ENCODE peak calls at places on chromosome 15, in four cellular contexts. H is ovary, I is esophagus muscularis mucosa, U is psoas muscle. G is an unnamed sample.

GRCh38 chr15:101642361-101642760 is 9.8 kb downstream of the TM2D3 start:
- DNase-seq in U (no peak), I (no peak), H (no peak), G (no peak)

GRCh38 chr15:26449296-26449695 is 323.6 kb downstream of the GABRB3 start:
- DNase-seq in H (no peak), U (no peak), I (no peak), G (no peak)

GRCh38 chr15:31164573-31164912 is 63.0 kb upstream of the TRPM1 start:
- DNase-seq in I (no peak), U (no peak), H (no peak), G (no peak)

GRCh38 chr15:63056843-63057242 is 14.3 kb downstream of the TPM1 start:
- DNase-seq in I (no peak), H (peak; percentile 89), U (peak; percentile 47), G (no peak)

GRCh38 chr15:31459011-31459748 is 132.5 kb downstream of the KLF13 start:
- DNase-seq in I (no peak), U (no peak), H (no peak), G (no peak)

GRCh38 chr15:101489236-101489632 is 273 bp downstream of the PCSK6 start:
- DNase-seq in U (peak; percentile 69), I (no peak), H (peak; percentile 60), G (peak; percentile 85)

GRCh38 chr15:62391565-62392262 is 226.6 kb upstream of the C2CD4B start:
- DNase-seq in I (no peak), U (peak; percentile 72), H (peak; percentile 80), G (peak; percentile 56)

GRCh38 chr15:52427804-52428203 is 100.9 kb downstream of the MYO5A start:
- DNase-seq in I (no peak), U (peak; percentile 32), H (peak; percentile 48), G (no peak)

GRCh38 chr15:83106994-83107840 is at the start of gene TM6SF1:
- DNase-seq in I (no peak), H (no peak), U (peak; percentile 58), G (no peak)

GRCh38 chr15:91898843-91899242 is 45.3 kb downstream of the SLCO3A1 start:
- DNase-seq in H (no peak), U (no peak), I (no peak), G (no peak)
- H3K4me1 ChIP-seq in H (peaks cover 2% of the 10 kb centered on the region), U (peaks cover 10% of the 10 kb centered on the region), I (no peaks in the 10 kb centered on the region), G (no peaks in the 10 kb centered on the region)

GRCh38 chr15:36432162-36432561 is 147.3 kb upstream of the CDIN1 start:
- DNase-seq in I (no peak), U (no peak), H (no peak), G (no peak)

GRCh38 chr15:36429707-36430106 is 149.7 kb upstream of the CDIN1 start:
- DNase-seq in U (no peak), H (no peak), I (no peak), G (no peak)

GRCh38 chr15:36428102-36428845 is 151.2 kb upstream of the CDIN1 start:
- DNase-seq in I (no peak), H (no peak), U (no peak), G (no peak)

GRCh38 chr15:36430280-36430679 is 149.1 kb upstream of the CDIN1 start:
- DNase-seq in I (no peak), H (no peak), U (no peak), G (no peak)

GRCh38 chr15:36430721-36431265 is 148.6 kb upstream of the CDIN1 start:
- DNase-seq in U (no peak), H (no peak), I (no peak), G (no peak)
- H3K4me1 ChIP-seq in U (no peaks in the 10 kb centered on the region), H (no peaks in the 10 kb centered on the region), I (no peaks in the 10 kb centered on the region), G (no peaks in the 10 kb centered on the region)

GRCh38 chr15:90598679-90599078 is 69.0 kb downstream of the CRTC3 start:
- DNase-seq in H (no peak), I (no peak), U (no peak), G (no peak)

GRCh38 chr15:90596943-90597342 is 67.2 kb downstream of the CRTC3 start:
- DNase-seq in U (no peak), H (no peak), I (no peak), G (no peak)

GRCh38 chr15:90599116-90599515 is 69.4 kb downstream of the CRTC3 start:
- DNase-seq in I (no peak), U (no peak), H (no peak), G (no peak)

GRCh38 chr15:90598053-90598577 is 68.4 kb downstream of the CRTC3 start:
- DNase-seq in H (peak; percentile 68), U (peak; percentile 44), I (no peak), G (no peak)

DNA sequence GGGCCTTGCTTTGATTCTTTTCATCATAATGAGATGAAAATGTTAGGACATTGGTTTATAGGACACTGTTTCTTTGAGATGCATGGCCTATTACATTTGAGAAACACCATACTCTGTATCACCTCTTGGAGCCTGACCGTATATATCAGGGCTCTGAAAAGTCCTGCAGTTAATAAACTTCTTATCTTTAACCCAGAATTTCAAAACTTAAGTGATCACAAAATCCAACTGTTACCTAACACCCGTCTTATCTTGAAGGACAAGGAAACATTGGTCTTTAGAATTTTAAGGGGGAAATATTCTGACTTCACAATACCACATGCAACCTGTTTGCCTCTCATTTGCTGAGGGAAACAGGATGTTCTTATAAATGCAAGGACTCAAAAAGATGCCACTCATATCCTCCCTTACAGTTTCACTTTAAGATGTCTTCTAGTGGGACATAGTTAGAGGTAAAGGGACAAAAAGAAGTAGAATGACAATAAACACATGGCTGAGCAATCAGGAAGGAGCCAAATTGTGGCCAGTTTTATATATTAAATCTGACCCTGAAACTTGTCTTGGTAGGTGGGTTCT is 67.8 kb downstream of the CRTC3 start:
- DNase-seq in I (no peak), U (no peak), H (no peak), G (no peak)
- H3K4me1 ChIP-seq in I (peaks cover 61% of the 10 kb centered on the region), U (peaks cover 51% of the 10 kb centered on the region), H (peaks cover 22% of the 10 kb centered on the region), G (peaks cover 7% of the 10 kb centered on the region)

DNA sequence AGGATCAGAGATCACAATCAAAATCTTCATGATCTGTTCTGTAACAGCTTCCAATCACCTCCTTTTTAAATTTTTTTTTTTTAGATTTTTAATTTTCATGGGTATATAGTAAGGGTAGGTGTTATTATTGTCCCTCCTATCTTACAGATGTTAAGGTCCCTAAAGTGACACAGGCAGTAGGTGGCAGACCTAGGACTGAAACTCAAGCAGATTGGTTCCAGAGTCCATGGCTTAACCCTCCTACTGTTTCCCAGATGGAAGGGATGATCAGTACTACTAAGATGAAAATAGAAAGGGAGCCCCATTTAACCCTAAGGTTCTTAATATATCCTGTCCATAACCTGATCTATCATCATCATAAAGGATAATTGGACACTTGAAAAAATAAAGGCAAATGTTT is 57.1 kb downstream of the CHAC1 start:
- DNase-seq in H (no peak), I (no peak), U (no peak), G (no peak)
- H3K4me1 ChIP-seq in H (no peaks in the 10 kb centered on the region), I (peaks cover 15% of the 10 kb centered on the region), U (peaks cover 21% of the 10 kb centered on the region), G (no peaks in the 10 kb centered on the region)

GRCh38 chr15:78093242-78094020 is 1.1 kb downstream of the SH2D7 start:
- DNase-seq in H (no peak), U (no peak), I (no peak), G (no peak)
- H3K4me1 ChIP-seq in H (peaks cover 9% of the 10 kb centered on the region), U (peaks cover 25% of the 10 kb centered on the region), I (peaks cover 26% of the 10 kb centered on the region), G (peaks cover 2% of the 10 kb centered on the region)

DNA sequence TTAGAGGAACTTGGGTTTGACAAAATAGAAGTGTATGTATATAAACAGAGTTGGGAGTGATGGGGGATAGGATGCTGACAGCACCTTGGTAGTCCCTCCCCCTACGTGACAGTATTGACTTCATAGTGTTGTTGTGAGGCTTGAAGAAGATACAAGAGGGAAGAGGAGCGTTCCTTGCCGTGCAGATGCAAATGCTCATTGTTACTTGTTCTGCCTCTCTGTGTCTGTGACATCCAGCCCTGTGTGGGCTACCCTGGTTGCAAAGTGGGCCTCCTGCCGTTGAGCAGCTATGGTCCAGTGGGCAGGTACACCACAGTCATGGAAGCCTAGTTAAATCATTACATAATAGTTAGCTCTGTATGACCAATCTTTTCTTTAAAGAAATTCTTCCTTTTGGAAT is 45.0 kb downstream of the SMAD3 start:
- DNase-seq in I (no peak), H (no peak), U (no peak), G (no peak)
- H3K4me1 ChIP-seq in I (peaks cover 79% of the 10 kb centered on the region), H (peaks cover 42% of the 10 kb centered on the region), U (peaks cover 79% of the 10 kb centered on the region), G (peaks cover 57% of the 10 kb centered on the region)

DNA sequence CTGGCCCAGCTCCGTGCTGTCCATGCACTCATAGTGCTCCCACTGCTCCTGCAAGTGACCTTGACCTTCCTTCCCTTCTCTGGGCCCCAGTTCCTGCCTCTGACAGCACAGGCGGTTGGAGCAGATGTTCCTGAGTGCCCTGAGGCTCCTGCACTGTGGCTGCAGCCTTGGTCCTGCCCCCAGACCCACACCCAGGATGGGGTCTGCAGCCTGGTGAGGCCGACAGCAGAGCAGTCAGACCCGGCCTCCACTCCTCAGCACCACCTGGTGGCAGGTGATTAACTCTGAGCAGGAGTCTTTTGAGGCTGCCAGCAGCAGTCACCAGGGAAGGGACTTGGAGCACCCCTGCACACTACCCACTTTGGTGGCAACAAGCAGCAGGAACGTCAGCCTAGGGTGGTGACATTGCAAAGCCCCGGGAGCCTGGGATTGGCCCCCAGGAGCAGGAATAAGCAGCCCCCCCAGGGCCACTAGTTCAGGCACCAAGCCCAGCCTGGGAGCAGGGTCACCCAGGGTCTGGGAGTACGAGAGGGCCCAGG is 64.6 kb downstream of the CYP11A1 start:
- DNase-seq in U (no peak), I (no peak), H (peak; percentile 62), G (peak; percentile 31)
- H3K4me1 ChIP-seq in U (no peaks in the 10 kb centered on the region), I (no peaks in the 10 kb centered on the region), H (peaks cover 3% of the 10 kb centered on the region), G (no peaks in the 10 kb centered on the region)

GRCh38 chr15:41796457-41796856 is 22.2 kb downstream of the MAPKBP1 start:
- DNase-seq in I (no peak), H (no peak), U (no peak), G (no peak)
- H3K4me1 ChIP-seq in I (peaks cover 76% of the 10 kb centered on the region), H (peaks cover 17% of the 10 kb centered on the region), U (peaks cover 18% of the 10 kb centered on the region), G (no peaks in the 10 kb centered on the region)

G was measured in pancreas.